ENCODE peak calls at places on chromosome 13, in nine cellular contexts. One of them, this sample, is unnamed. For H3K4me1, the result is how much of the 10 kb centered on the place peaks cover.

GRCh38 chr13:75836441-75836840 is 200.3 kb downstream of the LMO7 start:
- DNase-seq in trophoblast cell: peak
- DNase-seq in breast epithelium: peak
- DNase-seq in body of pancreas: peak
- DNase-seq in heart right ventricle: no peak
- DNase-seq in aorta: no peak
- DNase-seq in mesendoderm: no peak
- DNase-seq in H1: no peak
- DNase-seq in GM23338: peak
- DNase-seq in this sample: no peak

GRCh38 chr13:95714142-95714832 is 37.3 kb downstream of the DNAJC3 start:
- DNase-seq in trophoblast cell: peak
- DNase-seq in breast epithelium: no peak
- DNase-seq in body of pancreas: no peak
- DNase-seq in heart right ventricle: no peak
- DNase-seq in aorta: no peak
- DNase-seq in mesendoderm: no peak
- DNase-seq in H1: no peak
- DNase-seq in GM23338: no peak
- DNase-seq in this sample: no peak

GRCh38 chr13:43448605-43449004 is 338.2 kb downstream of the ENOX1 start:
- DNase-seq in trophoblast cell: no peak
- DNase-seq in breast epithelium: no peak
- DNase-seq in body of pancreas: no peak
- DNase-seq in heart right ventricle: no peak
- DNase-seq in aorta: no peak
- DNase-seq in mesendoderm: no peak
- DNase-seq in H1: no peak
- DNase-seq in GM23338: no peak
- DNase-seq in this sample: no peak

GRCh38 chr13:43123856-43124255 is 100.5 kb downstream of the DNAJC15 start:
- DNase-seq in trophoblast cell: no peak
- DNase-seq in breast epithelium: no peak
- DNase-seq in body of pancreas: no peak
- DNase-seq in heart right ventricle: no peak
- DNase-seq in aorta: no peak
- DNase-seq in mesendoderm: no peak
- DNase-seq in H1: no peak
- DNase-seq in GM23338: no peak
- DNase-seq in this sample: no peak

GRCh38 chr13:41709511-41709910 is 251.4 kb downstream of the VWA8 start:
- DNase-seq in trophoblast cell: peak
- DNase-seq in breast epithelium: no peak
- DNase-seq in body of pancreas: no peak
- DNase-seq in heart right ventricle: no peak
- DNase-seq in aorta: no peak
- DNase-seq in mesendoderm: no peak
- DNase-seq in H1: no peak
- DNase-seq in GM23338: no peak
- DNase-seq in this sample: no peak

GRCh38 chr13:111247552-111247951 is 72.9 kb upstream of the TEX29 start:
- DNase-seq in trophoblast cell: no peak
- DNase-seq in breast epithelium: peak
- DNase-seq in body of pancreas: peak
- DNase-seq in heart right ventricle: no peak
- DNase-seq in aorta: no peak
- DNase-seq in mesendoderm: no peak
- DNase-seq in H1: peak
- DNase-seq in GM23338: no peak
- DNase-seq in this sample: peak

GRCh38 chr13:42685762-42686560 is 95.4 kb upstream of the FAM216B start:
- DNase-seq in trophoblast cell: no peak
- DNase-seq in breast epithelium: no peak
- DNase-seq in body of pancreas: no peak
- DNase-seq in heart right ventricle: no peak
- DNase-seq in aorta: no peak
- DNase-seq in mesendoderm: peak
- DNase-seq in H1: no peak
- DNase-seq in GM23338: no peak
- DNase-seq in this sample: no peak

GRCh38 chr13:106597190-106597589 is 29.3 kb upstream of the ARGLU1 start:
- DNase-seq in trophoblast cell: peak
- DNase-seq in breast epithelium: no peak
- DNase-seq in body of pancreas: no peak
- DNase-seq in heart right ventricle: peak
- DNase-seq in aorta: no peak
- DNase-seq in mesendoderm: no peak
- DNase-seq in H1: no peak
- DNase-seq in GM23338: no peak
- DNase-seq in this sample: peak

GRCh38 chr13:59437902-59438301 is 725.8 kb downstream of the DIAPH3 start:
- DNase-seq in trophoblast cell: no peak
- DNase-seq in breast epithelium: no peak
- DNase-seq in body of pancreas: no peak
- DNase-seq in heart right ventricle: no peak
- DNase-seq in aorta: no peak
- DNase-seq in mesendoderm: no peak
- DNase-seq in H1: no peak
- DNase-seq in GM23338: peak
- DNase-seq in this sample: no peak

GRCh38 chr13:25248071-25248470 is 39.2 kb downstream of the MTMR6 start:
- DNase-seq in trophoblast cell: no peak
- DNase-seq in breast epithelium: no peak
- DNase-seq in body of pancreas: no peak
- DNase-seq in heart right ventricle: no peak
- DNase-seq in aorta: no peak
- DNase-seq in mesendoderm: no peak
- DNase-seq in H1: no peak
- DNase-seq in GM23338: no peak
- DNase-seq in this sample: no peak
- H3K27ac ChIP-seq in trophoblast cell: no peak
- H3K27ac ChIP-seq in breast epithelium: no peak
- H3K27ac ChIP-seq in body of pancreas: no peak
- H3K27ac ChIP-seq in heart right ventricle: no peak
- H3K27ac ChIP-seq in aorta: no peak
- H3K27ac ChIP-seq in mesendoderm: no peak
- H3K27ac ChIP-seq in H1: no peak
- H3K27ac ChIP-seq in GM23338: no peak
- H3K27ac ChIP-seq in this sample: no peak

DNA sequence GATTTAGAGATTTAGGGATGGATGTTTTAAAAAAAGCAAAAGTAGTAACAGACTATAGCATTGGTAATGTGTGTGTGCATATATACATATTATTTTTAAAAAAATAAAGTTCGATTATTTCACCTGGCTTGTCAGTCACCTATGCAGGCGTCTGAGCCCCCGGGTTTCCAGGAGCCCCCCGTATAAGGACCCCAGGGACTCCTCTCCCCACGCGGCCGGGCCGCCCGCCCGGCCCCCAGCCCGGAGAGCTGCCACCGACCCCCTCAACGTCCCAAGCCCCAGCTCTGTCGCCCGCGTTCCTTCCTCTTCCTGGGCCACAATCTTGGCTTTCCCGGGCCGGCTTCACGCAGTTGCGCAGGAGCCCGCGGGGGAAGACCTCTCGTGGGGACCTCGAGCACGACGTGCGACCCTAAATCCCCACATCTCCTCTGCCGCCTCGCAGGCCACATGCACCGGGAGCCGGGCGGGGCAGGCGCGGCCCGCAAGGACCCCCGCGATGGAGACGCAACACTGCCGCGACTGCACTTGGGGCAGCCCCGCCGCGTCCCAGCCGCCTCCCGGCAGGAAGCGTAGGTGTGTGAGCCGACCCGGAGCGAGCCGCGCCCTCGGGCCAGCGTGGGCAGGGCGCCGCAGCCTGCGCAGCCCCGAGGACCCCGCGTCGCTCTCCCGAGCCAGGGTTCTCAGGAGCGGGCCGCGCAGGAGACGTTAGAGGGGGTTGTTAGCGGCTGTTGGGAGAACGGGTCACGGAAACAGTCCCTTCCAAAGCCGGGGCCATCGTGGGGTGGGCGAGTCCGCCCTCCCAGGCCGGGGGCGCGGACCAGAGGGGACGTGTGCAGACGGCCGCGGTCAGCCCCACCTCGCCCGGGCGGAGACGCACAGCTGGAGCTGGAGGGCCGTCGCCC is 840 bp upstream of the CCNA1 start:
- DNase-seq in trophoblast cell: peak
- DNase-seq in breast epithelium: no peak
- DNase-seq in body of pancreas: no peak
- DNase-seq in heart right ventricle: peak
- DNase-seq in aorta: peak
- DNase-seq in mesendoderm: peak
- DNase-seq in H1: no peak
- DNase-seq in GM23338: peak
- DNase-seq in this sample: no peak
- H3K4me3 ChIP-seq in trophoblast cell: peak
- H3K4me3 ChIP-seq in breast epithelium: peak
- H3K4me3 ChIP-seq in body of pancreas: peak
- H3K4me3 ChIP-seq in heart right ventricle: peak
- H3K4me3 ChIP-seq in aorta: peak
- H3K4me3 ChIP-seq in mesendoderm: peak
- H3K4me3 ChIP-seq in H1: peak
- H3K4me3 ChIP-seq in GM23338: peak
- H3K4me3 ChIP-seq in this sample: peak

GRCh38 chr13:33207616-33207964 is 78.0 kb downstream of the STARD13 start:
- DNase-seq in trophoblast cell: peak
- DNase-seq in breast epithelium: no peak
- DNase-seq in body of pancreas: no peak
- DNase-seq in heart right ventricle: no peak
- DNase-seq in aorta: no peak
- DNase-seq in mesendoderm: no peak
- DNase-seq in H1: no peak
- DNase-seq in GM23338: no peak
- DNase-seq in this sample: no peak

GRCh38 chr13:33213797-33214196 is 71.8 kb downstream of the STARD13 start:
- DNase-seq in trophoblast cell: no peak
- DNase-seq in breast epithelium: no peak
- DNase-seq in body of pancreas: no peak
- DNase-seq in heart right ventricle: no peak
- DNase-seq in aorta: no peak
- DNase-seq in mesendoderm: no peak
- DNase-seq in H1: no peak
- DNase-seq in GM23338: peak
- DNase-seq in this sample: no peak

GRCh38 chr13:33208290-33208990 is 77.1 kb downstream of the STARD13 start:
- DNase-seq in trophoblast cell: peak
- DNase-seq in breast epithelium: no peak
- DNase-seq in body of pancreas: no peak
- DNase-seq in heart right ventricle: no peak
- DNase-seq in aorta: no peak
- DNase-seq in mesendoderm: no peak
- DNase-seq in H1: no peak
- DNase-seq in GM23338: no peak
- DNase-seq in this sample: no peak

GRCh38 chr13:33213024-33213795 is 72.3 kb downstream of the STARD13 start:
- DNase-seq in trophoblast cell: no peak
- DNase-seq in breast epithelium: peak
- DNase-seq in body of pancreas: no peak
- DNase-seq in heart right ventricle: no peak
- DNase-seq in aorta: no peak
- DNase-seq in mesendoderm: peak
- DNase-seq in H1: no peak
- DNase-seq in GM23338: peak
- DNase-seq in this sample: no peak

GRCh38 chr13:33212396-33212795 is 73.2 kb downstream of the STARD13 start:
- DNase-seq in trophoblast cell: no peak
- DNase-seq in breast epithelium: no peak
- DNase-seq in body of pancreas: no peak
- DNase-seq in heart right ventricle: no peak
- DNase-seq in aorta: no peak
- DNase-seq in mesendoderm: no peak
- DNase-seq in H1: no peak
- DNase-seq in GM23338: no peak
- DNase-seq in this sample: no peak
- H3K4me1 ChIP-seq in trophoblast cell: under half
- H3K4me1 ChIP-seq in breast epithelium: under half
- H3K4me1 ChIP-seq in body of pancreas: under half
- H3K4me1 ChIP-seq in heart right ventricle: half or more
- H3K4me1 ChIP-seq in aorta: under half
- H3K4me1 ChIP-seq in mesendoderm: under half
- H3K4me1 ChIP-seq in H1: under half
- H3K4me1 ChIP-seq in GM23338: under half
- H3K4me1 ChIP-seq in this sample: under half

GRCh38 chr13:78028960-78029359 is 110.3 kb upstream of the EDNRB start:
- DNase-seq in trophoblast cell: no peak
- DNase-seq in breast epithelium: no peak
- DNase-seq in body of pancreas: no peak
- DNase-seq in heart right ventricle: no peak
- DNase-seq in aorta: no peak
- DNase-seq in mesendoderm: no peak
- DNase-seq in H1: no peak
- DNase-seq in GM23338: no peak
- DNase-seq in this sample: no peak
- H3K27ac ChIP-seq in trophoblast cell: no peak
- H3K27ac ChIP-seq in breast epithelium: no peak
- H3K27ac ChIP-seq in body of pancreas: no peak
- H3K27ac ChIP-seq in heart right ventricle: no peak
- H3K27ac ChIP-seq in aorta: no peak
- H3K27ac ChIP-seq in mesendoderm: no peak
- H3K27ac ChIP-seq in H1: no peak
- H3K27ac ChIP-seq in GM23338: no peak
- H3K27ac ChIP-seq in this sample: no peak